ENCODE peak calls at places on chromosomes 6 and 20, in seven cellular contexts. U is posterior vena cava, B is tibial artery, J is foreskin fibroblast, M is mesenteric fat pad, R is GDM1, L is IMR-90. Z is an unnamed sample.

GRCh38 chr6:105609375-105609991 is 206.6 kb upstream of the PREP start:
- DNase-seq in U (no peak), B (no peak), J (no peak), M (no peak), R (no peak), L (peak), Z (no peak)

GRCh38 chr6:52590634-52590985 is 13.8 kb upstream of the TRAM2 start:
- DNase-seq in U (no peak), B (no peak), J (peak), M (no peak), R (no peak), L (peak), Z (no peak)

GRCh38 chr6:168089186-168090063 is 10.4 kb upstream of the FRMD1 start:
- DNase-seq in U (peak), B (no peak), J (no peak), M (no peak), R (no peak), L (no peak), Z (no peak)

GRCh38 chr6:80304014-80304413 is 197.5 kb downstream of the BCKDHB start:
- DNase-seq in U (no peak), B (no peak), J (no peak), M (no peak), R (no peak), L (no peak), Z (no peak)

GRCh38 chr20:53611449-53611894 is 17.8 kb upstream of the ZNF217 start:
- DNase-seq in U (peak), B (peak), J (peak), M (peak), R (no peak), L (peak), Z (no peak)

GRCh38 chr6:109073344-109074235 is 21.1 kb downstream of the SESN1 start:
- DNase-seq in U (no peak), B (no peak), J (peak), M (no peak), R (peak), L (peak), Z (peak)

GRCh38 chr20:37335642-37336368 is 10.1 kb upstream of the SRC start:
- DNase-seq in U (no peak), B (no peak), J (no peak), M (no peak), R (no peak), L (peak), Z (no peak)

GRCh38 chr20:17904027-17904426 is 64.6 kb downstream of the SNX5 start:
- DNase-seq in U (no peak), B (no peak), J (no peak), M (no peak), R (no peak), L (no peak), Z (no peak)

GRCh38 chr6:31940256-31940664 is 5.6 kb upstream of the CFB start:
- DNase-seq in U (no peak), B (no peak), J (peak), M (no peak), R (no peak), L (peak), Z (no peak)

GRCh38 chr6:154806804-154807203 is 73.6 kb downstream of the SCAF8 start:
- DNase-seq in U (no peak), B (no peak), J (no peak), M (no peak), R (no peak), L (peak), Z (no peak)

GRCh38 chr6:162670345-162670744 is 57.2 kb downstream of the PRKN start:
- DNase-seq in U (no peak), B (no peak), J (no peak), M (no peak), R (no peak), L (no peak), Z (no peak)

GRCh38 chr6:131937703-131938631 is 13.2 kb downstream of the CCN2 start:
- DNase-seq in U (no peak), B (no peak), J (peak), M (no peak), R (no peak), L (peak), Z (no peak)

GRCh38 chr20:38927902-38928578 is 1.8 kb downstream of the FAM83D start:
- DNase-seq in U (no peak), B (no peak), J (no peak), M (no peak), R (no peak), L (no peak), Z (peak)

GRCh38 chr6:1162367-1163275 is 149.3 kb upstream of the FOXQ1 start:
- DNase-seq in U (no peak), B (no peak), J (no peak), M (no peak), R (no peak), L (peak), Z (no peak)

GRCh38 chr20:38863024-38863851 is 57.7 kb downstream of the PPP1R16B start:
- DNase-seq in U (peak), B (no peak), J (no peak), M (no peak), R (no peak), L (no peak), Z (peak)

GRCh38 chr20:4041748-4042411 is 26.5 kb upstream of the RNF24 start:
- DNase-seq in U (no peak), B (peak), J (peak), M (no peak), R (no peak), L (peak), Z (peak)

GRCh38 chr20:25032478-25033183 is 25.3 kb downstream of the ACSS1 start:
- DNase-seq in U (no peak), B (no peak), J (no peak), M (no peak), R (no peak), L (no peak), Z (no peak)

GRCh38 chr20:41617059-41617921 is 887 bp downstream of the CHD6 start:
- DNase-seq in U (no peak), B (peak), J (peak), M (no peak), R (no peak), L (peak), Z (peak)

GRCh38 chr6:52416629-52417151 is 3.5 kb upstream of the EFHC1 start:
- DNase-seq in U (no peak), B (no peak), J (peak), M (no peak), R (no peak), L (peak), Z (no peak)

GRCh38 chr6:151112130-151112529 is 127.6 kb upstream of the AKAP12 start:
- DNase-seq in U (no peak), B (no peak), J (no peak), M (no peak), R (no peak), L (no peak), Z (no peak)

GRCh38 chr6:41535766-41536165 is 10.4 kb upstream of the FOXP4 start:
- DNase-seq in U (no peak), B (no peak), J (no peak), M (no peak), R (no peak), L (no peak), Z (no peak)

GRCh38 chr6:45586216-45587171 is 208.8 kb upstream of the SUPT3H start:
- DNase-seq in U (no peak), B (no peak), J (no peak), M (no peak), R (no peak), L (no peak), Z (peak)

GRCh38 chr6:157597461-157598312 is 216.7 kb downstream of the ZDHHC14 start:
- DNase-seq in U (peak), B (no peak), J (peak), M (peak), R (no peak), L (no peak), Z (no peak)

GRCh38 chr20:60254901-60255411 is 296.7 kb downstream of the CDH26 start:
- DNase-seq in U (no peak), B (no peak), J (peak), M (no peak), R (no peak), L (peak), Z (no peak)

GRCh38 chr6:52553719-52554118 is 23.1 kb downstream of the TRAM2 start:
- DNase-seq in U (no peak), B (peak), J (no peak), M (no peak), R (no peak), L (no peak), Z (no peak)

Z was measured in HL-60.